ENCODE peak calls at places on chromosomes 4 and X, in four cellular contexts. J is amniotic stem cell, U is SJSA1, Q is NCI-H1092 treated with DMSO at 0.1 percent for 48 hours. N is an unnamed sample.

GRCh38 chr4:8905773-8906667 is 34.4 kb upstream of the HMX1 start:
- DNase-seq in J (no peak), Q (no peak), U (no peak), N (no peak)

GRCh38 chr4:32042486-32042885 is 1322.3 kb downstream of the PCDH7 start:
- DNase-seq in U (no peak), J (no peak), Q (no peak), N (no peak)

GRCh38 chr4:88976514-88977035 is 80.4 kb downstream of the FAM13A start:
- DNase-seq in J (no peak), Q (no peak), U (no peak), N (no peak)

GRCh38 chrX:136880003-136880451 is 498 bp downstream of the RBMX start:
- DNase-seq in J (no peak), Q (peak), U (no peak), N (no peak)

GRCh38 chr4:6435010-6435409 is 37.4 kb downstream of the PPP2R2C start:
- DNase-seq in Q (no peak), J (no peak), U (no peak), N (no peak)

GRCh38 chr4:26525751-26526150 is 35.5 kb upstream of the CCKAR start:
- DNase-seq in J (no peak), U (no peak), Q (no peak), N (no peak)

GRCh38 chr4:119498520-119498919 is 130.1 kb downstream of the PDE5A start:
- DNase-seq in Q (peak), J (no peak), U (no peak), N (no peak)

GRCh38 chr4:80434238-80434637 is 98.7 kb downstream of the CFAP299 start:
- DNase-seq in Q (no peak), J (peak), U (no peak), N (no peak)

GRCh38 chrX:13412208-13412600 is 92.4 kb upstream of the ATXN3L start:
- DNase-seq in U (no peak), J (no peak), Q (no peak), N (no peak)

GRCh38 chr4:16916719-16917337 is 18.4 kb upstream of the LDB2 start:
- DNase-seq in Q (peak), U (peak), J (no peak), N (peak)

GRCh38 chr4:19776021-19776459 is 475.7 kb upstream of the SLIT2 start:
- DNase-seq in J (peak), U (peak), Q (peak), N (peak)

GRCh38 chr4:143338313-143338712 is 1.6 kb downstream of the GAB1 start:
- DNase-seq in U (no peak), J (no peak), Q (no peak), N (no peak)

GRCh38 chr4:184807797-184808718 is 17.7 kb downstream of the ACSL1 start:
- DNase-seq in Q (peak), J (no peak), U (peak), N (no peak)